ENCODE peak calls at places on chromosomes 4 and X, in six cellular contexts. W, Z, J, Y, D and V are unnamed samples.

GRCh38 chr4:132227349-132228165 is 921.5 kb upstream of the PCDH10 start:
- DNase-seq in W (no peak), Z (peak), J (no peak), Y (no peak), D (peak), V (peak)

GRCh38 chr4:63275491-63275890 is 1133.8 kb downstream of the TECRL start:
- DNase-seq in W (no peak), Z (no peak), J (no peak), Y (no peak), D (no peak), V (no peak)

GRCh38 chrX:150028692-150029091 is 90.4 kb upstream of the EOLA2 start:
- DNase-seq in W (no peak), Z (no peak), J (no peak), Y (no peak), D (no peak), V (no peak)

GRCh38 chrX:24264383-24264782 is 49.5 kb downstream of the SUPT20HL2 start:
- DNase-seq in W (peak), Z (no peak), J (no peak), Y (no peak), D (no peak), V (no peak)

GRCh38 chrX:29862126-29862664 is 353.2 kb upstream of the MAGEB2 start:
- DNase-seq in W (no peak), Z (no peak), J (no peak), Y (no peak), D (no peak), V (no peak)

GRCh38 chrX:119763175-119763574 is 4.8 kb downstream of the SOWAHD start:
- DNase-seq in W (peak), Z (no peak), J (no peak), Y (no peak), D (peak), V (no peak)

GRCh38 chrX:7071390-7071789 is 76.1 kb upstream of the STS start:
- DNase-seq in W (no peak), Z (no peak), J (no peak), Y (no peak), D (no peak), V (no peak)

GRCh38 chr4:85600501-85600900 is 125.6 kb downstream of the ARHGAP24 start:
- DNase-seq in W (no peak), Z (no peak), J (no peak), Y (no peak), D (no peak), V (no peak)

GRCh38 chr4:126777649-126778048 is 855.1 kb upstream of the INTU start:
- DNase-seq in W (no peak), Z (no peak), J (no peak), Y (no peak), D (no peak), V (no peak)

GRCh38 chr4:70815370-70815769 is 24.3 kb downstream of the GRSF1 start:
- DNase-seq in W (no peak), Z (no peak), J (no peak), Y (no peak), D (no peak), V (no peak)

GRCh38 chr4:72006576-72006975 is 25.2 kb upstream of the NPFFR2 start:
- DNase-seq in W (no peak), Z (no peak), J (no peak), Y (no peak), D (no peak), V (no peak)

GRCh38 chr4:100391913-100392312 is 125.9 kb downstream of the EMCN start:
- DNase-seq in W (peak), Z (no peak), J (no peak), Y (no peak), D (no peak), V (no peak)

GRCh38 chr4:147840846-147841732 is 109.2 kb downstream of the ARHGAP10 start:
- DNase-seq in W (no peak), Z (no peak), J (no peak), Y (no peak), D (peak), V (no peak)

GRCh38 chr4:12852338-12853307 is 631.5 kb downstream of the RAB28 start:
- DNase-seq in W (peak), Z (no peak), J (peak), Y (no peak), D (peak), V (peak)

GRCh38 chr4:122012735-122013134 is 60.9 kb upstream of the TRPC3 start:
- DNase-seq in W (no peak), Z (no peak), J (no peak), Y (no peak), D (no peak), V (no peak)